ENCODE peak calls at places on chromosomes 13 and 19, in five cellular contexts. W is adrenal gland, F is stomach, Z is prostate gland, P is sigmoid colon. C is an unnamed sample.

GRCh38 chr19:18160792-18161690 is 8.1 kb downstream of the PIK3R2 start:
- DNase-seq in F (peak; percentile 87), Z (peak; percentile 51), P (peak; percentile 83), W (peak; percentile 69), C (no peak)

GRCh38 chr19:55311397-55311796 is 13.7 kb downstream of the TMEM150B start:
- DNase-seq in P (no peak), F (no peak), W (no peak), Z (no peak), C (no peak)

GRCh38 chr13:43061496-43062280 is 38.3 kb downstream of the DNAJC15 start:
- DNase-seq in W (no peak), F (no peak), P (no peak), Z (no peak), C (no peak)

GRCh38 chr13:24618219-24618955 is 61.8 kb upstream of the ATP12A start:
- DNase-seq in W (no peak), F (peak; percentile 37), P (no peak), Z (no peak), C (no peak)

GRCh38 chr13:64505511-64505910 is 2724.6 kb downstream of the PCDH9 start:
- DNase-seq in Z (no peak), W (no peak), F (no peak), P (no peak), C (no peak)

GRCh38 chr13:102399791-102400618 is 1.8 kb downstream of the FGF14 start:
- DNase-seq in W (no peak), Z (no peak), F (no peak), P (peak; percentile 65), C (no peak)

GRCh38 chr19:49570138-49570856 is 10.1 kb downstream of the NOSIP start:
- DNase-seq in W (peak; percentile 65), P (no peak), Z (peak; percentile 53), F (peak; percentile 65), C (no peak)

GRCh38 chr13:69292789-69293425 is 814.7 kb upstream of the ATXN8OS start:
- DNase-seq in F (no peak), P (no peak), W (no peak), Z (no peak), C (no peak)

GRCh38 chr13:91564422-91564821 is 166.0 kb downstream of the GPC5 start:
- DNase-seq in W (no peak), Z (no peak), P (no peak), F (no peak), C (no peak)

GRCh38 chr19:55285225-55285890 is 1.6 kb downstream of the BRSK1 start:
- DNase-seq in F (no peak), W (no peak), P (no peak), Z (no peak), C (no peak)

GRCh38 chr19:38684078-38684861 is 36.8 kb downstream of the ACTN4 start:
- DNase-seq in F (peak; percentile 64), Z (peak; percentile 65), W (peak; percentile 90), P (peak; percentile 91), C (no peak)

GRCh38 chr13:21227917-21228316 is 51.5 kb downstream of the MRPL57 start:
- DNase-seq in F (no peak), P (no peak), W (no peak), Z (no peak), C (no peak)

GRCh38 chr13:95865080-95865597 is 188.1 kb downstream of the UGGT2 start:
- DNase-seq in F (no peak), W (no peak), Z (no peak), P (no peak), C (no peak)

GRCh38 chr19:31350033-31350692 is 927 bp upstream of the TSHZ3 start:
- DNase-seq in P (peak; percentile 82), F (no peak), Z (no peak), W (peak; percentile 33), C (no peak)

GRCh38 chr13:20037908-20038307 is 79.4 kb downstream of the ZMYM2 start:
- DNase-seq in W (no peak), F (no peak), P (no peak), Z (no peak), C (no peak)

GRCh38 chr19:8251025-8251472 is 41.9 kb downstream of the CERS4 start:
- DNase-seq in W (no peak), P (peak; percentile 95), Z (peak; percentile 89), F (peak; percentile 91), C (no peak)

GRCh38 chr13:76754414-76754813 is 131.8 kb downstream of the KCTD12 start:
- DNase-seq in W (peak; percentile 30), F (no peak), P (peak; percentile 62), Z (no peak), C (no peak)

GRCh38 chr13:97226788-97227627 is 4.9 kb downstream of the MBNL2 start:
- DNase-seq in W (peak; percentile 55), F (peak; percentile 34), P (peak; percentile 83), Z (no peak), C (no peak)

GRCh38 chr19:991174-991931 is 7.2 kb downstream of the WDR18 start:
- DNase-seq in P (no peak), W (peak; percentile 81), F (no peak), Z (no peak), C (no peak)

GRCh38 chr13:33017410-33017929 is 1.2 kb downstream of the KL start:
- DNase-seq in Z (no peak), F (peak; percentile 59), W (peak; percentile 16), P (peak; percentile 84), C (no peak)

GRCh38 chr13:28429685-28430290 is 65.1 kb downstream of the FLT1 start:
- DNase-seq in P (no peak), F (no peak), Z (no peak), W (no peak), C (no peak)

GRCh38 chr19:5470264-5470671 is 15.1 kb downstream of the ZNRF4 start:
- DNase-seq in P (no peak), F (peak; percentile 26), Z (peak; percentile 8), W (no peak), C (no peak)

GRCh38 chr19:29379257-29379986 is 146.4 kb upstream of the VSTM2B start:
- DNase-seq in W (no peak), F (peak; percentile 16), Z (no peak), P (no peak), C (no peak)

GRCh38 chr19:2242092-2242537 is 5.5 kb downstream of the SF3A2 start:
- DNase-seq in Z (no peak), W (no peak), F (no peak), P (no peak), C (no peak)

GRCh38 chr13:108176685-108177274 is 38.6 kb downstream of the LIG4 start:
- DNase-seq in F (peak; percentile 31), P (no peak), W (peak; percentile 15), Z (no peak), C (no peak)

GRCh38 chr19:55340784-55341147 is 1.1 kb downstream of the KMT5C start:
- DNase-seq in F (no peak), P (no peak), Z (no peak), W (peak; percentile 36), C (no peak)

GRCh38 chr13:41311607-41312500 is 787 bp downstream of the NAA16 start:
- DNase-seq in W (peak; percentile 58), Z (peak; percentile 26), F (peak; percentile 49), P (peak; percentile 68), C (no peak)

GRCh38 chr13:101415358-101416174 is 742 bp downstream of the NALCN start:
- DNase-seq in F (no peak), P (no peak), W (no peak), Z (no peak), C (no peak)

GRCh38 chr13:25085125-25085742 is 10.7 kb upstream of the PABPC3 start:
- DNase-seq in F (peak; percentile 29), Z (peak; percentile 16), W (peak; percentile 37), P (no peak), C (no peak)

GRCh38 chr13:40517486-40518311 is 148.7 kb downstream of the FOXO1 start:
- DNase-seq in W (no peak), F (no peak), Z (no peak), P (no peak), C (no peak)

GRCh38 chr13:44573790-44574465 is 2.2 kb downstream of the TSC22D1 start:
- DNase-seq in P (no peak), Z (peak; percentile 28), W (no peak), F (peak; percentile 67), C (no peak)

GRCh38 chr13:95237310-95237870 is 63.9 kb downstream of the ABCC4 start:
- DNase-seq in W (no peak), P (no peak), F (no peak), Z (no peak), C (no peak)

GRCh38 chr13:34462843-34463242 is 479.2 kb upstream of the NBEA start:
- DNase-seq in Z (no peak), W (peak; percentile 9), P (no peak), F (peak; percentile 29), C (no peak)

GRCh38 chr13:109666656-109667448 is 119.5 kb downstream of the IRS2 start:
- DNase-seq in P (no peak), Z (no peak), W (no peak), F (peak; percentile 26), C (no peak)

GRCh38 chr19:51687791-51688664 is 5.1 kb upstream of the SPACA6 start:
- DNase-seq in F (peak; percentile 32), P (peak; percentile 88), W (peak; percentile 79), Z (no peak), C (no peak)

GRCh38 chr19:39823693-39824092 is 10.3 kb downstream of the DYRK1B start:
- DNase-seq in F (no peak), P (no peak), W (no peak), Z (no peak), C (no peak)

GRCh38 chr19:46133101-46133627 is 8.7 kb upstream of the IGFL3 start:
- DNase-seq in Z (peak; percentile 67), W (peak; percentile 19), F (no peak), P (no peak), C (peak; percentile 97)

GRCh38 chr13:37869506-37869755 is 141 bp downstream of the TRPC4 start:
- DNase-seq in Z (no peak), F (no peak), P (no peak), W (no peak), C (no peak)

GRCh38 chr19:4057913-4058695 is 8.6 kb downstream of the ZBTB7A start:
- DNase-seq in Z (peak; percentile 51), W (peak; percentile 97), P (peak; percentile 97), F (peak; percentile 81), C (no peak)
- H3K4me3 ChIP-seq in Z (no peak overlapping the region), W (no peak overlapping the region), P (peak overlapping the region; percentile 38), F (peak overlapping the region; percentile 89), C (peak overlapping the region; percentile 6)

GRCh38 chr13:59842507-59842906 is 321.2 kb downstream of the DIAPH3 start:
- DNase-seq in F (no peak), Z (no peak), W (no peak), P (no peak), C (no peak)
- TF ChIP-seq CTCF in F (no peak), Z (no peak), W (no peak), P (no peak), C (no peak)

GRCh38 chr13:73103238-73103637 is 44.4 kb downstream of the KLF5 start:
- DNase-seq in W (no peak), P (no peak), F (no peak), Z (no peak), C (no peak)

GRCh38 chr13:73096173-73097117 is 37.6 kb downstream of the KLF5 start:
- DNase-seq in F (no peak), W (no peak), P (no peak), Z (no peak), C (no peak)

GRCh38 chr13:73106513-73107214 is 47.9 kb downstream of the KLF5 start:
- DNase-seq in P (no peak), F (no peak), Z (no peak), W (no peak), C (no peak)

GRCh38 chr13:73107459-73107858 is 48.7 kb downstream of the KLF5 start:
- DNase-seq in Z (no peak), P (no peak), F (no peak), W (no peak), C (no peak)

GRCh38 chr13:73101608-73102007 is 42.8 kb downstream of the KLF5 start:
- DNase-seq in P (no peak), F (no peak), Z (no peak), W (no peak), C (no peak)
- H3K4me3 ChIP-seq in P (no peak overlapping the region), F (no peak overlapping the region), Z (no peak overlapping the region), W (no peak overlapping the region), C (no peak overlapping the region)

GRCh38 chr19:43229315-43229714 is 23.9 kb upstream of the PSG4 start:
- DNase-seq in Z (no peak), P (no peak), W (no peak), F (no peak), C (peak; percentile 4)
- TF ChIP-seq CTCF in Z (no peak), P (no peak), W (no peak), F (no peak), C (peak; percentile 5)

C was measured in AG04449.